ENCODE peak calls at places on chromosomes 1 and 21, in eight cellular contexts. S is mammary epithelial cell, R is OCI-LY7, I is left ventricle myocardium inferior, V is esophagus muscularis mucosa, Z is thoracic aorta, P is stomach, B is fibroblast of lung. N is an unnamed sample.

GRCh38 chr1:20058531-20058930 is 11.5 kb upstream of the PLA2G5 start:
- DNase-seq in Z (no peak), R (peak; percentile 27), V (peak; percentile 78), P (no peak), I (no peak), B (peak; percentile 69), S (peak; percentile 88), N (no peak)

GRCh38 chr21:44414291-44415072 is 40.8 kb upstream of the LRRC3 start:
- DNase-seq in R (no peak), P (no peak), I (no peak), V (no peak), B (no peak), S (no peak), Z (no peak), N (peak; percentile 12)

GRCh38 chr1:18348354-18348753 is 132.4 kb upstream of the KLHDC7A start:
- DNase-seq in P (no peak), S (no peak), R (no peak), Z (no peak), B (no peak), I (no peak), V (no peak), N (no peak)

GRCh38 chr1:206725053-206725963 is 40.6 kb downstream of the MAPKAPK2 start:
- DNase-seq in Z (no peak), I (no peak), P (peak; percentile 53), B (peak; percentile 60), R (peak; percentile 68), S (no peak), V (no peak), N (no peak)

GRCh38 chr1:30599721-30600120 is 123.7 kb downstream of the MATN1 start:
- DNase-seq in S (no peak), V (peak; percentile 89), R (no peak), I (no peak), Z (no peak), P (no peak), B (no peak), N (no peak)

GRCh38 chr21:46188226-46189212 is 4.3 kb upstream of the SPATC1L start:
- DNase-seq in I (peak; percentile 58), R (no peak), P (no peak), B (peak; percentile 44), V (peak; percentile 92), S (peak; percentile 50), Z (no peak), N (peak; percentile 87)

GRCh38 chr1:167520711-167521206 is 2.4 kb upstream of the CD247 start:
- DNase-seq in Z (no peak), R (peak; percentile 27), V (no peak), P (no peak), B (no peak), S (no peak), I (no peak), N (no peak)

GRCh38 chr1:56148466-56149193 is 430.7 kb downstream of the PLPP3 start:
- DNase-seq in I (no peak), V (no peak), S (no peak), B (no peak), Z (no peak), R (no peak), P (no peak), N (no peak)

GRCh38 chr1:119549719-119550141 is 42.7 kb downstream of the HSD3B1 start:
- DNase-seq in S (peak; percentile 73), V (no peak), B (peak; percentile 71), I (no peak), Z (no peak), P (peak; percentile 39), R (peak; percentile 39), N (no peak)

GRCh38 chr1:9280015-9280860 is 12.5 kb upstream of the SPSB1 start:
- DNase-seq in Z (peak; percentile 57), I (no peak), B (peak; percentile 89), V (no peak), P (peak; percentile 55), R (no peak), S (peak; percentile 88), N (peak; percentile 62)

GRCh38 chr21:17429936-17430335 is 82.9 kb upstream of the CXADR start:
- DNase-seq in Z (no peak), V (no peak), R (peak; percentile 41), B (no peak), I (no peak), P (no peak), S (no peak), N (no peak)

GRCh38 chr1:157626099-157626498 is 28.2 kb upstream of the FCRL4 start:
- DNase-seq in I (no peak), B (no peak), Z (no peak), S (no peak), V (no peak), P (no peak), R (peak; percentile 77), N (no peak)

DNA sequence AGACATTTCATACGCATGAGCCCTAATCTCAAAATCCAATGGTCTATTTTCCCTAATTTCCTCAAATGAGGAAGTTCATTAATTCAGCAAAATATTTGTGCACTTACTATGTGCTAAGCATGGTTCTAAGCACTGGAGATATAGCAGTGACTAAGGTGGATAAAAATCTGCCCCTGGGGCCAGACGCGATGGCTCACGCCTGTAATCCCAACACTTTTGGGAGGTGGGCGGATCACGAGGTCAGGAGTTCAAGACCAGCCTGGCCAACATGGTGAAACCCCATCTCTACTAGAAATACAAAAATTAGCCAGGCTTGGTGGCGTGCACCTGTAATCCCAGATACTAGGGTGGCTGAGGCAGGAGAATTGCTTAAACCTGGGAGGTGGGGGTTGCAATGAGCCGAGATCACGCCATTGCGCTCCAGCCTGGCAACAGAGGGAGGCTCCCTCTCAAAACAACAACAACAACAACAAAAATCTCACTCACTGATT is 4.3 kb upstream of the MIIP start:
- DNase-seq in I (no peak), V (no peak), B (no peak), P (no peak), S (peak; percentile 54), Z (no peak), R (no peak), N (no peak)
- H3K27ac ChIP-seq in I (peak overlapping the region; percentile 38), V (no peak overlapping the region), B (no peak overlapping the region), P (no peak overlapping the region), S (peak overlapping the region; percentile 56), Z (no peak overlapping the region), R (no peak overlapping the region), N (peak overlapping the region; percentile 68)

GRCh38 chr1:227635596-227635995 is 72.2 kb downstream of the ZNF678 start:
- DNase-seq in Z (no peak), R (no peak), B (no peak), S (no peak), P (no peak), V (no peak), I (no peak), N (no peak)
- H3K9me3 ChIP-seq in Z (peaks cover 86% of the 10 kb centered on the region), R (no peaks in the 10 kb centered on the region), B (no peaks in the 10 kb centered on the region), S (peaks cover 46% of the 10 kb centered on the region), P (peaks cover 51% of the 10 kb centered on the region), V (no peaks in the 10 kb centered on the region), I (peaks cover 98% of the 10 kb centered on the region), N (peaks cover 17% of the 10 kb centered on the region)

DNA sequence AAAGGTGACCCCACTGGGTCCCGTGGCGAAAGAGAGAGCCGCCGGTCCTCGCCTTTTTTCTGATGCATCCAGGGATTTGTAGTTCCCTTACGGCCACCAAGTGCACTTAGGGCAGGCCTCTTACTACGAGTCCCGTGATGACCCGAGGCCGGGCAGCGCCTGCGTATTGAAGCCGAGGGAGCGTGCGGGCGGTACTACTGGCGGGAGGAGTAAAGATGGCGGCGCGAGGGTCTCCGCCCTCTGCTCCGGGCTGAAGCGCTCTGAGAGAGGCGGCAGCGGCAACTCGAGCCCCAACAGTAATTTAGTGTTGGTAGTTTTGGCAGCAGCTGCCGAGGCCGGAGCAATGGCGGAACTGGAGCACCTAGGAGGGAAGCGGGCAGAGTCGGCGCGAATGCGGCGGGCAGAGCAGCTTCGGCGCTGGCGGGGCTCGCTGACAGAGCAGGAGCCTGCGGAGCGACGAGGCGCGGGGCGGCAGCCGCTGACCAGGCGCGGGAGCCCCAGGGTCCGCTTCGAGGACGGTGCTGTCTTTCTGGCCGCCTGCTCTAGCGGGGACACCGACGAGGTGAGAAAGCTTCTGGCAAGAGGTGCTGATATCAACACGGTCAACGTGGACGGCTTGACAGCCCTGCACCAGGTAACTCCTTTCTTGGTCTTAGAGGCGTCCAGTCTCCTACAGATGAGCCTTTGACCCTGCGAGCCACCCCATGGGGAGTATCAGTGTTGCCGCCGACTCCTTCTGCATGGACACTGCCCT is at the start of gene PPP1R12B:
- DNase-seq in P (peak; percentile 98), I (peak; percentile 97), B (peak; percentile 99), S (peak; percentile 98), R (peak; percentile 98), Z (peak; percentile 98), V (peak; percentile 99), N (peak; percentile 99)
- TF ChIP-seq CTCF in P (no peak), I (no peak), B (no peak), S (no peak), R (no peak), Z (no peak), V (no peak), N (no peak)

GRCh38 chr1:12145616-12146342 is 21.0 kb upstream of the TNFRSF1B start:
- DNase-seq in I (no peak), S (no peak), P (no peak), V (no peak), B (no peak), R (no peak), Z (no peak), N (no peak)

GRCh38 chr1:12142891-12143630 is 23.7 kb upstream of the TNFRSF1B start:
- DNase-seq in S (no peak), I (peak; percentile 61), V (no peak), B (no peak), R (no peak), Z (no peak), P (no peak), N (peak; percentile 37)

GRCh38 chr1:12144969-12145368 is 21.8 kb upstream of the TNFRSF1B start:
- DNase-seq in P (no peak), B (no peak), V (no peak), I (no peak), R (no peak), S (no peak), Z (no peak), N (no peak)

GRCh38 chr1:12143631-12144155 is 23.1 kb upstream of the TNFRSF1B start:
- DNase-seq in P (peak; percentile 71), I (peak; percentile 79), B (peak; percentile 95), Z (peak; percentile 27), R (no peak), V (peak; percentile 94), S (peak; percentile 98), N (peak; percentile 74)

DNA sequence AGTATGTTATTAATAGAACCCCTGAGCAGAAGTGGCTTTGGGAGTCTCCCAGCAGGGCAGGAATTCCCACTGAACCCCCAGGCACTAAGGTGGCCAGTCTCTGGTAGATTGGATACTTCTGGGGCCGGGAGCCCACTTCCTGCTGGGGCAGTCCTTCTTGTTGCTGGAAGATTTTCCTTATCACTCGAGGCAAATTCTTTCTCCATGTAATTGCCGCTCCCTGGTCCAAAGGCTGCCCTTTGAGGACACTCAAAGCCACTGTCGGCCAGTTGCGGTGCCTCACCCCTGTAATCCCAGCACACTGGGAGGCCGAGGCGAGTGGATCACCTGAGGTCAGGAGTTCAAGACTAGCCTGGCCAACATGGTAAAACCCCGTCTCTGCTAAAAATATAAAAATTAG is 22.6 kb upstream of the TNFRSF1B start:
- DNase-seq in V (no peak), I (no peak), R (no peak), P (no peak), S (no peak), Z (no peak), B (no peak), N (no peak)
- H3K27ac ChIP-seq in V (peak overlapping the region; percentile 18), I (peak overlapping the region; percentile 65), R (no peak overlapping the region), P (peak overlapping the region; percentile 57), S (no peak overlapping the region), Z (no peak overlapping the region), B (peak overlapping the region; percentile 91), N (peak overlapping the region; percentile 40)